ENCODE peak calls at places on chromosomes 12 and 14, in seven cellular contexts. One of them, this sample, is unnamed.
A peak's percentile ranks its signal among the peaks of the same experiment; 100 is the strongest.

GRCh38 chr12:24901975-24902461 is 46.9 kb downstream of the BCAT1 start:
- DNase-seq in HCT116: no peak
- DNase-seq in SK-N-SH: no peak
- DNase-seq in HepG2: no peak
- DNase-seq in GM12878: no peak
- DNase-seq in K562: no peak
- DNase-seq in H1: no peak
- DNase-seq in this sample: no peak

GRCh38 chr12:50924439-50925341 is 27.7 kb upstream of the HIGD1C start:
- DNase-seq in HCT116: peak; percentile 34
- DNase-seq in SK-N-SH: peak; percentile 65
- DNase-seq in HepG2: peak; percentile 89
- DNase-seq in GM12878: peak; percentile 76
- DNase-seq in K562: peak; percentile 84
- DNase-seq in H1: no peak
- DNase-seq in this sample: peak; percentile 69

GRCh38 chr12:129076466-129077325 is 223.4 kb downstream of the GLT1D1 start:
- DNase-seq in HCT116: no peak
- DNase-seq in SK-N-SH: no peak
- DNase-seq in HepG2: no peak
- DNase-seq in GM12878: no peak
- DNase-seq in K562: no peak
- DNase-seq in H1: no peak
- DNase-seq in this sample: no peak

GRCh38 chr12:68158427-68158826 is 1.1 kb downstream of the IFNG start:
- DNase-seq in HCT116: peak; percentile 40
- DNase-seq in SK-N-SH: no peak
- DNase-seq in HepG2: no peak
- DNase-seq in GM12878: no peak
- DNase-seq in K562: peak; percentile 46
- DNase-seq in H1: no peak
- DNase-seq in this sample: no peak

GRCh38 chr14:58193542-58193941 is 6.4 kb upstream of the ACTR10 start:
- DNase-seq in HCT116: no peak
- DNase-seq in SK-N-SH: no peak
- DNase-seq in HepG2: no peak
- DNase-seq in GM12878: no peak
- DNase-seq in K562: no peak
- DNase-seq in H1: no peak
- DNase-seq in this sample: no peak

GRCh38 chr14:93832076-93832475 is 43.8 kb upstream of the PRIMA1 start:
- DNase-seq in HCT116: no peak
- DNase-seq in SK-N-SH: peak; percentile 47
- DNase-seq in HepG2: no peak
- DNase-seq in GM12878: no peak
- DNase-seq in K562: no peak
- DNase-seq in H1: no peak
- DNase-seq in this sample: no peak

GRCh38 chr14:86774916-86775315 is 1218.1 kb downstream of the GALC start:
- DNase-seq in HCT116: no peak
- DNase-seq in SK-N-SH: no peak
- DNase-seq in HepG2: no peak
- DNase-seq in GM12878: no peak
- DNase-seq in K562: no peak
- DNase-seq in H1: no peak
- DNase-seq in this sample: no peak

GRCh38 chr12:51374856-51375255 is 16.4 kb downstream of the GALNT6 start:
- DNase-seq in HCT116: no peak
- DNase-seq in SK-N-SH: no peak
- DNase-seq in HepG2: no peak
- DNase-seq in GM12878: no peak
- DNase-seq in K562: no peak
- DNase-seq in H1: no peak
- DNase-seq in this sample: no peak

GRCh38 chr14:64507376-64508156 is 3.0 kb downstream of the ZBTB1 start:
- DNase-seq in HCT116: no peak
- DNase-seq in SK-N-SH: no peak
- DNase-seq in HepG2: no peak
- DNase-seq in GM12878: no peak
- DNase-seq in K562: no peak
- DNase-seq in H1: no peak
- DNase-seq in this sample: no peak

GRCh38 chr12:53504004-53504920 is 3.0 kb downstream of the NPFF start:
- DNase-seq in HCT116: no peak
- DNase-seq in SK-N-SH: no peak
- DNase-seq in HepG2: no peak
- DNase-seq in GM12878: no peak
- DNase-seq in K562: no peak
- DNase-seq in H1: no peak
- DNase-seq in this sample: no peak

GRCh38 chr12:53505086-53505485 is 2.2 kb downstream of the NPFF start:
- DNase-seq in HCT116: no peak
- DNase-seq in SK-N-SH: no peak
- DNase-seq in HepG2: no peak
- DNase-seq in GM12878: no peak
- DNase-seq in K562: no peak
- DNase-seq in H1: no peak
- DNase-seq in this sample: no peak

GRCh38 chr12:53506450-53506785 is 866 bp downstream of the NPFF start:
- DNase-seq in HCT116: no peak
- DNase-seq in SK-N-SH: no peak
- DNase-seq in HepG2: no peak
- DNase-seq in GM12878: no peak
- DNase-seq in K562: no peak
- DNase-seq in H1: no peak
- DNase-seq in this sample: no peak

GRCh38 chr12:53506881-53507719 is at the start of gene NPFF:
- DNase-seq in HCT116: no peak
- DNase-seq in SK-N-SH: no peak
- DNase-seq in HepG2: no peak
- DNase-seq in GM12878: no peak
- DNase-seq in K562: no peak
- DNase-seq in H1: no peak
- DNase-seq in this sample: no peak

DNA sequence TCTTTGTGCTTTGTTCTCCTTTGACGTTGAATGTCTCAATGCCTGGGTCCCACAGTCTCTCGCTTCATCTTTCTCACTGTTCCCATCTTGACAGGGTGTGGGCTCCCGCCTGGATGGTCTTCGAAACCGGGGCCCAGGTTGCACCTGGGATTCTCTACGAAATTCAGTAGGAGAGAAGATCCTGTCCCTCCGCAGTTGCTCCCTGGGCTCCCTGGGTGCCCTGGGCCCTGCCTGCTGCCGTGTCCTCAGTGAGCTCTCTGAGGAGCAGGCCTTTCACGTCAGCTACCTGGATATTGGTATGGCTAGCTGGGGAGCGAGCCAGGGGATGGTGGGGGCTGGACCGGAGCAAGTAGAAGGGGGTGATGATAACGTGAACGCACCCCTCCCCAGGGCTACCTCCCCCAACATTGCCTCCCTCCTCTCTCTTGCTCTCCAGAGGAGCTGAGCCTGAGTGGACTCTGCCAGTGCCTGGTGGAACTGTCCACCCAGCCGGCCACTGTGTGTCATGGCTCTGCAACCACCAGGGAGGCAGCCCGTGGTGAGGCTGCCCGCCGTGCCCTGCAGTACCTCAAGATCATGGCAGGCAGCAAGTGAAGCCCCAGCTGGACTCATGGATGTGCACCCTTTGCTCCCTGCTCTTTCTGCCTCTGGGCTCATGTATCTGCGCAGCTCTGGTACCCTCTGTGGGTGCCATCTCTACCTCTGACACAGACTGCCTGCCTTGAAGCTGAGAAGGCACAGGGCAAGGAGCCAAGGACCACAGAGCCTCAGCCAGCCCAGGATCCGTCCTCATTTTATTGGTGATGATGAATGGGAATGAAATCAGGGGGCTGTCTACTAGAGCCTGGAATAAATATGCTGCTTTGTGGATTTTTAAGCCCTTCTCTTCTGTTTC is 1.5 kb downstream of the NPFF start:
- DNase-seq in HCT116: no peak
- DNase-seq in SK-N-SH: no peak
- DNase-seq in HepG2: no peak
- DNase-seq in GM12878: no peak
- DNase-seq in K562: no peak
- DNase-seq in H1: no peak
- DNase-seq in this sample: no peak
- TF ChIP-seq JUND in HCT116: no peak
- TF ChIP-seq JUND in SK-N-SH: no peak
- TF ChIP-seq JUND in HepG2: no peak
- TF ChIP-seq JUND in GM12878: no peak
- TF ChIP-seq JUND in K562: no peak
- TF ChIP-seq JUND in H1: no peak
- TF ChIP-seq JUND in this sample: no peak

GRCh38 chr12:39905152-39905551 is 200.7 kb downstream of the SLC2A13 start:
- DNase-seq in HCT116: no peak
- DNase-seq in SK-N-SH: peak; percentile 49
- DNase-seq in HepG2: no peak
- DNase-seq in GM12878: no peak
- DNase-seq in K562: no peak
- DNase-seq in H1: no peak
- DNase-seq in this sample: no peak
- TF ChIP-seq JUND in HCT116: no peak
- TF ChIP-seq JUND in SK-N-SH: no peak
- TF ChIP-seq JUND in HepG2: no peak
- TF ChIP-seq JUND in GM12878: no peak
- TF ChIP-seq JUND in K562: no peak
- TF ChIP-seq JUND in H1: no peak
- TF ChIP-seq JUND in this sample: no peak

DNA sequence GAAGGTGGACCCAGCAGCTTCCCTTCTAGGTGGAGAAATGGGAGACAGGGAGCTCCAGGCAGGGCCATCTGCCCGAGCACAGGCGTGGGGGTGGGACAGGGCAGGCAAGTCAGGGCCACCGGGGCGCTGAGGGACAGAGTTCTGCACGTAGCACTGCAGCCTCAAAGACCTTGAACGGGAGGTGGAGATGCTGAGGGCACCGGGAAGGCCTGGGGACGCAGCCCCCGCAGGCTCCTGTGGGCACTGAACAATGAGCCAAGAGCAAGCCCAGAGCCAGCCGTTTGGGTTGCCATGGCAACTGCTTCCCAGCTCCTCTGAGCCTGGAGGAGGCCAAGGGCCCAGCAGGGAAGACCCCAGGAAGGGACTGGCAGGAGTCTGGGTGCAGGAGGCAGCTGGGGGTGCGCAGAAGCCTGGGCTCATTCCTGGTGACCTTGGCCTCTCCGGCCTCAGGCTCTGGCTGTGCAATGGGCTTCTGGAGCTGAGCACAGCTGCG is 3.4 kb downstream of the LBHD2 start:
- DNase-seq in HCT116: no peak
- DNase-seq in SK-N-SH: peak; percentile 62
- DNase-seq in HepG2: no peak
- DNase-seq in GM12878: no peak
- DNase-seq in K562: no peak
- DNase-seq in H1: no peak
- DNase-seq in this sample: no peak
- TF ChIP-seq JUND in HCT116: no peak
- TF ChIP-seq JUND in SK-N-SH: no peak
- TF ChIP-seq JUND in HepG2: no peak
- TF ChIP-seq JUND in GM12878: no peak
- TF ChIP-seq JUND in K562: no peak
- TF ChIP-seq JUND in H1: no peak
- TF ChIP-seq JUND in this sample: no peak

GRCh38 chr12:2675776-2676175 is 119.0 kb upstream of the FKBP4 start:
- DNase-seq in HCT116: no peak
- DNase-seq in SK-N-SH: no peak
- DNase-seq in HepG2: no peak
- DNase-seq in GM12878: no peak
- DNase-seq in K562: no peak
- DNase-seq in H1: no peak
- DNase-seq in this sample: no peak
- TF ChIP-seq JUND in HCT116: no peak
- TF ChIP-seq JUND in SK-N-SH: no peak
- TF ChIP-seq JUND in HepG2: no peak
- TF ChIP-seq JUND in GM12878: no peak
- TF ChIP-seq JUND in K562: no peak
- TF ChIP-seq JUND in H1: no peak
- TF ChIP-seq JUND in this sample: no peak

GRCh38 chr12:124347335-124347734 is 52.4 kb downstream of the RFLNA start:
- DNase-seq in HCT116: no peak
- DNase-seq in SK-N-SH: no peak
- DNase-seq in HepG2: no peak
- DNase-seq in GM12878: no peak
- DNase-seq in K562: no peak
- DNase-seq in H1: no peak
- DNase-seq in this sample: no peak

GRCh38 chr12:124345795-124346194 is 50.9 kb downstream of the RFLNA start:
- DNase-seq in HCT116: no peak
- DNase-seq in SK-N-SH: no peak
- DNase-seq in HepG2: no peak
- DNase-seq in GM12878: no peak
- DNase-seq in K562: no peak
- DNase-seq in H1: no peak
- DNase-seq in this sample: no peak

GRCh38 chr12:124346425-124347168 is 51.7 kb downstream of the RFLNA start:
- DNase-seq in HCT116: no peak
- DNase-seq in SK-N-SH: no peak
- DNase-seq in HepG2: no peak
- DNase-seq in GM12878: no peak
- DNase-seq in K562: no peak
- DNase-seq in H1: no peak
- DNase-seq in this sample: no peak

GRCh38 chr12:124348659-124349380 is 53.9 kb downstream of the RFLNA start:
- DNase-seq in HCT116: no peak
- DNase-seq in SK-N-SH: no peak
- DNase-seq in HepG2: no peak
- DNase-seq in GM12878: no peak
- DNase-seq in K562: no peak
- DNase-seq in H1: no peak
- DNase-seq in this sample: no peak

DNA sequence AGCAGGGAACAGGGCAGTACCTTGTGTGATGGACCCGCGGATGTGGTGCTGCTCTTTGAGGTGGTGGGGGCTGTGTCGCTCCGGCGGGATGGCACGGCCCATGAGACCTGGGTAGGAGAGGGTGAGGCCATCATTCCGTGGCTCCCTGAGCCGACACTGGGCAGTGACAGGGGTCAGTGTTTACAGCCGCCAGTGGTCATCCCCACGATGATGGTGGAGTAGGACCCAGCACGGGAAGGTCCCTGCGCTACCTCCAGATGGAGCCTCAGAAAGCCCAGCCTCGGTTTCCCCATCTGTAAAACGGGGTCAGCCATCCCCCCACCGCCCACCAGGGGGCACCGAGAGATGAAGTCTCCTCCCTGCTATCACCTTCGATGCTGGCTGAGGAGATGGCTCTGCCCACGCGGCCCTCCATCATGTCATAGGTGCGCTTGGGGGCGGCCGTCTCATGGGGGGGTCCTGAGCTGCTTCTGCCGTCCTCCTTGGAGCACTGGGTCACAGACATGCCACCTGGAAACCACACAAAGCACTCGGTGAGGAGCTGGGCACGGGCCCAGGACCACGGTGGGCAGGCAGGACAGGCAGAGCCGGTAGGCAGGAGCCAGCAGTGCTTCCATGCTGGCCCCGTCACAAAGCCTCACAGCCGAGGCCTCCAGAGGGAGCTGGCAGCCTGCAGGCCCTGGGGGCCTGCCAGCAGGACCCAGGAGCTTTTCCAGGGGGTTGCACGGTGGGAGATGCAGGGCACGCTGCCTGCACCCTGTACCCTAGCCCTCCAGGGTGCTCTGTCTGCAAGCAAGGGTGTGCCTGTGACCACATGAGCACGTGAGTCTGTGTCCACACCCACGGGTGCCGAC is 53.1 kb downstream of the RFLNA start:
- DNase-seq in HCT116: no peak
- DNase-seq in SK-N-SH: peak; percentile 79
- DNase-seq in HepG2: peak; percentile 27
- DNase-seq in GM12878: no peak
- DNase-seq in K562: peak; percentile 48
- DNase-seq in H1: no peak
- DNase-seq in this sample: no peak
- TF ChIP-seq JUND in HCT116: no peak
- TF ChIP-seq JUND in SK-N-SH: no peak
- TF ChIP-seq JUND in HepG2: no peak
- TF ChIP-seq JUND in GM12878: no peak
- TF ChIP-seq JUND in K562: no peak
- TF ChIP-seq JUND in H1: no peak
- TF ChIP-seq JUND in this sample: no peak

This sample was measured in T47D.